ENCODE peak calls at places on chromosomes 4 and X, in six cellular contexts. W is HL-60, S is HepG2, F is SK-N-SH, G is H1, M is K562. I is an unnamed sample.

GRCh38 chr4:123200417-123200945 is 196.1 kb upstream of the SPRY1 start:
- DNase-seq in W (no peak), G (no peak), M (no peak), S (no peak), F (no peak), I (no peak)

GRCh38 chrX:68440438-68440837 is 7.1 kb upstream of the OPHN1 start:
- DNase-seq in M (no peak), W (no peak), S (no peak), G (no peak), F (no peak), I (no peak)

GRCh38 chr4:180828455-180829018 is 1414.7 kb upstream of the TENM3 start:
- DNase-seq in S (peak), F (peak), G (no peak), M (no peak), W (no peak), I (no peak)

GRCh38 chrX:110317079-110317819 is 636 bp downstream of the AMMECR1 start:
- DNase-seq in W (no peak), S (no peak), G (peak), F (peak), M (no peak), I (no peak)

GRCh38 chr4:82523179-82523578 is 38.6 kb downstream of the TMEM150C start:
- DNase-seq in F (no peak), W (no peak), S (no peak), G (no peak), M (no peak), I (no peak)

GRCh38 chrX:119468930-119469635 is 839 bp downstream of the SLC25A5 start:
- DNase-seq in W (peak), G (peak), S (peak), F (peak), M (peak), I (peak)

GRCh38 chr4:174848596-174848995 is 19.5 kb upstream of the GLRA3 start:
- DNase-seq in F (no peak), S (no peak), M (no peak), W (no peak), G (no peak), I (no peak)

GRCh38 chr4:6134612-6135220 is 65.6 kb downstream of the JAKMIP1 start:
- DNase-seq in G (no peak), W (no peak), F (no peak), M (peak), S (peak), I (peak)

GRCh38 chr4:20528508-20528907 is 171.8 kb upstream of the PACRGL start:
- DNase-seq in F (no peak), S (no peak), M (no peak), W (no peak), G (no peak), I (no peak)

GRCh38 chr4:148435654-148436406 is 6.4 kb downstream of the NR3C2 start:
- DNase-seq in M (no peak), F (no peak), G (no peak), S (no peak), W (no peak), I (no peak)

GRCh38 chrX:87517571-87518141 is at the start of gene KLHL4:
- DNase-seq in F (no peak), G (peak), W (no peak), S (no peak), M (peak), I (no peak)

GRCh38 chr4:105965183-105965800 is 70.0 kb downstream of the NPNT start:
- DNase-seq in M (no peak), F (no peak), G (no peak), W (no peak), S (no peak), I (no peak)

GRCh38 chr4:76306882-76307669 is 543 bp downstream of the STBD1 start:
- DNase-seq in F (peak), G (peak), W (no peak), S (peak), M (no peak), I (no peak)

GRCh38 chrX:2549874-2550273 is 49.1 kb upstream of the DHRSX start:
- DNase-seq in S (no peak), G (no peak), W (no peak), M (no peak), F (no peak), I (no peak)

GRCh38 chr4:39715788-39716187 is 17.9 kb downstream of the UBE2K start:
- DNase-seq in S (no peak), M (no peak), W (no peak), F (no peak), G (no peak), I (no peak)

GRCh38 chr4:180028682-180029081 is 2214.5 kb upstream of the TENM3 start:
- DNase-seq in F (peak), G (peak), S (peak), W (no peak), M (no peak), I (peak)

GRCh38 chrX:152926279-152926678 is 28.4 kb downstream of the ZNF185 start:
- DNase-seq in G (peak), M (peak), S (peak), F (peak), W (no peak), I (no peak)

GRCh38 chr4:1249148-1249730 is 309 bp upstream of the CTBP1 start:
- DNase-seq in M (peak), G (peak), W (peak), S (peak), F (peak), I (no peak)

GRCh38 chr4:128379860-128380259 is 92.2 kb upstream of the PGRMC2 start:
- DNase-seq in S (peak), W (no peak), F (peak), G (peak), M (peak), I (no peak)
- TF ChIP-seq GABPA in S (no peak), W (no peak), F (no peak), G (no peak), M (no peak), I (no peak)

GRCh38 chr4:169416461-169416860 is 145.7 kb upstream of the SH3RF1 start:
- DNase-seq in G (no peak), W (no peak), F (no peak), S (no peak), M (no peak), I (no peak)

GRCh38 chr4:169414913-169415312 is 144.2 kb upstream of the SH3RF1 start:
- DNase-seq in S (no peak), M (no peak), G (no peak), W (no peak), F (no peak), I (no peak)

GRCh38 chr4:169410839-169411770 is 140.3 kb upstream of the SH3RF1 start:
- DNase-seq in W (peak), M (no peak), S (no peak), F (peak), G (no peak), I (peak)

GRCh38 chr4:169407217-169407845 is 136.6 kb upstream of the SH3RF1 start:
- DNase-seq in G (no peak), S (no peak), F (no peak), W (no peak), M (no peak), I (no peak)

DNA sequence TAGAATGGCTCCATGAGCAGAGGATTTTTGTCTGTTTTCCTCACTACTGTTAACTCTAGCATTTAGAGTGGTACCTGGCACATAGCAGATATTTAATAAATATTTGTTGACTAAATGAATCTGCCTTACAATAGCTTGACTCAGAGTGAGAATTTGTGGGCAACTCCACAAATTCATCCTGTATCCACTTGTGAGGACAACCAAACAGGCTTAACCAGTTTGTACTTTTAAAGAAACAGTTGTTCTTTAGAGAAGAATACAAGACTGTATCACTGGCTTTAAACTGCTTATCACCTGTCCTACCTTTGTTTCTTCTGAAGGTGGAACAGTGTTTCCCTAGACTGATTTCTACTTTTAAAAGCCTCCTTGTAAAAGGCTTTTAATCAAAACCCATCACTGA is 141.3 kb upstream of the SH3RF1 start:
- DNase-seq in S (no peak), M (no peak), G (no peak), F (no peak), W (no peak), I (no peak)
- TF ChIP-seq GABPA in S (no peak), M (no peak), G (no peak), F (no peak), W (no peak), I (no peak)

DNA sequence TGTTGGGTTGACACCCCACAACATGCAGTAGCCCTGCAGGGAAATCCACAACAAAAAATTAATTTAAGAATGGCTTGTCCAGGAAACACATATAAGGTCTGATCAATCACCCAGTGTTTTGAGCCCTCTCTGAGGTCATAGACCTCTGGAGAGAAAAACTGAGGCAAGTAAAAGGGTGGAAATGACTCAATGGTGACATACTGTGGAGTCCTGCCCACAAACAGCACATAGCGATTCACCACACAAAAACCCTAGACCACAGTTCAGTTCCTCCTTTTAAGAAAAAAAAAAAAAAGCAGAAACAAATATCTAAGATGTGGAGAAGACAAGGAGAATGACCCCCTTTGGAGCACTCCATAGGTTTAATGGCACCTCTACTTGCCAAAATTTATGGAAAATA is 2691.0 kb downstream of the PCDH7 start:
- DNase-seq in G (no peak), W (no peak), F (no peak), M (no peak), S (no peak), I (peak)
- TF ChIP-seq GABPA in G (no peak), W (no peak), F (no peak), M (no peak), S (no peak), I (no peak)

GRCh38 chrX:9356846-9357245 is 108.0 kb upstream of the TBL1X start:
- DNase-seq in G (no peak), W (no peak), M (no peak), S (no peak), F (no peak), I (no peak)
- TF ChIP-seq GABPA in G (no peak), W (no peak), M (no peak), S (no peak), F (no peak), I (no peak)

GRCh38 chr4:107665001-107665400 is 55.0 kb downstream of the PAPSS1 start:
- DNase-seq in M (no peak), G (no peak), S (no peak), F (no peak), W (no peak), I (no peak)
- TF ChIP-seq GABPA in M (no peak), G (no peak), S (no peak), F (no peak), W (no peak), I (no peak)

DNA sequence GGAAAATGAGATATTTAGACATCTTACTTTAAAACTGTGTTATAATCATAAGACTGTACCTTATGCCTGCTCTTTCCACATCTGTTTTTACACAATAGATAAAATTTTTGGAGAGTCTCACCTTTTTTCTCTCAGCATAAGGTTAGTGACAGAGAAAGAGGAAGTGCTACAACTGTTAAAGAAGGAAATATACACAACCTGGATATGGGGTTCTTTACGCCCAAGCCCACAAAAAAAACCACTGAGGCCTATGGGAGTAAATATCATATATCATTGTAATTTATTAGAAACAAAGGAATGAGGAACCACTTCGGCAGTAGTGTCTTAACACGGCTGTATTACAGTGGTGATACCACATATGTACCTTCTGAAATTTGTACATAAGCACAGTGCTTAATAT is 265.9 kb upstream of the GK2 start:
- DNase-seq in F (no peak), G (no peak), S (no peak), W (no peak), M (no peak), I (no peak)
- TF ChIP-seq GABPA in F (no peak), G (no peak), S (no peak), W (no peak), M (no peak), I (no peak)

GRCh38 chrX:45385767-45386166 is 185.1 kb upstream of the DIPK2B start:
- DNase-seq in G (no peak), M (no peak), F (no peak), W (no peak), S (no peak), I (no peak)
- TF ChIP-seq GABPA in G (no peak), M (no peak), F (no peak), W (no peak), S (no peak), I (no peak)